ENCODE peak calls at places on chromosomes 11 and 22, in ten cellular contexts. One of them, this sample, is unnamed.

GRCh38 chr11:76654310-76654851 is 16.2 kb downstream of the LRRC32 start:
- DNase-seq in hepatocyte: peak; percentile 68
- DNase-seq in CD8-positive, alpha-beta T cell: no peak
- DNase-seq in sigmoid colon: peak; percentile 91
- DNase-seq in epithelial cell of prostate: no peak
- DNase-seq in AG04450: peak; percentile 95
- DNase-seq in tibial nerve: peak; percentile 38
- DNase-seq in CD8-positive, alpha-beta memory T cell: no peak
- DNase-seq in body of pancreas: peak; percentile 29
- DNase-seq in IMR-90: peak; percentile 97
- DNase-seq in this sample: no peak

GRCh38 chr22:28249402-28249801 is 330.3 kb upstream of the PITPNB start:
- DNase-seq in hepatocyte: no peak
- DNase-seq in CD8-positive, alpha-beta T cell: no peak
- DNase-seq in sigmoid colon: no peak
- DNase-seq in epithelial cell of prostate: no peak
- DNase-seq in AG04450: no peak
- DNase-seq in tibial nerve: no peak
- DNase-seq in CD8-positive, alpha-beta memory T cell: no peak
- DNase-seq in body of pancreas: no peak
- DNase-seq in IMR-90: no peak
- DNase-seq in this sample: no peak

GRCh38 chr11:70532066-70532440 is 133.7 kb downstream of the CTTN start:
- DNase-seq in hepatocyte: no peak
- DNase-seq in CD8-positive, alpha-beta T cell: no peak
- DNase-seq in sigmoid colon: no peak
- DNase-seq in epithelial cell of prostate: no peak
- DNase-seq in AG04450: no peak
- DNase-seq in tibial nerve: no peak
- DNase-seq in CD8-positive, alpha-beta memory T cell: no peak
- DNase-seq in body of pancreas: no peak
- DNase-seq in IMR-90: peak; percentile 7
- DNase-seq in this sample: no peak

GRCh38 chr22:20530368-20531153 is 23.2 kb downstream of the MED15 start:
- DNase-seq in hepatocyte: peak; percentile 65
- DNase-seq in CD8-positive, alpha-beta T cell: no peak
- DNase-seq in sigmoid colon: no peak
- DNase-seq in epithelial cell of prostate: peak; percentile 86
- DNase-seq in AG04450: no peak
- DNase-seq in tibial nerve: no peak
- DNase-seq in CD8-positive, alpha-beta memory T cell: no peak
- DNase-seq in body of pancreas: no peak
- DNase-seq in IMR-90: peak; percentile 83
- DNase-seq in this sample: no peak

GRCh38 chr22:32204211-32204855 is 540 bp downstream of the RFPL2 start:
- DNase-seq in hepatocyte: peak; percentile 56
- DNase-seq in CD8-positive, alpha-beta T cell: no peak
- DNase-seq in sigmoid colon: no peak
- DNase-seq in epithelial cell of prostate: no peak
- DNase-seq in AG04450: no peak
- DNase-seq in tibial nerve: no peak
- DNase-seq in CD8-positive, alpha-beta memory T cell: peak; percentile 67
- DNase-seq in body of pancreas: peak; percentile 41
- DNase-seq in IMR-90: no peak
- DNase-seq in this sample: no peak

GRCh38 chr22:41308544-41308947 is 7.2 kb downstream of the ZC3H7B start:
- DNase-seq in hepatocyte: peak; percentile 75
- DNase-seq in CD8-positive, alpha-beta T cell: no peak
- DNase-seq in sigmoid colon: no peak
- DNase-seq in epithelial cell of prostate: no peak
- DNase-seq in AG04450: no peak
- DNase-seq in tibial nerve: no peak
- DNase-seq in CD8-positive, alpha-beta memory T cell: no peak
- DNase-seq in body of pancreas: peak; percentile 39
- DNase-seq in IMR-90: no peak
- DNase-seq in this sample: no peak

GRCh38 chr11:119166368-119167076 is 2.0 kb upstream of the NLRX1 start:
- DNase-seq in hepatocyte: no peak
- DNase-seq in CD8-positive, alpha-beta T cell: no peak
- DNase-seq in sigmoid colon: no peak
- DNase-seq in epithelial cell of prostate: peak; percentile 60
- DNase-seq in AG04450: no peak
- DNase-seq in tibial nerve: no peak
- DNase-seq in CD8-positive, alpha-beta memory T cell: no peak
- DNase-seq in body of pancreas: no peak
- DNase-seq in IMR-90: peak; percentile 51
- DNase-seq in this sample: no peak

GRCh38 chr11:133118563-133119303 is 413.6 kb downstream of the OPCML start:
- DNase-seq in hepatocyte: no peak
- DNase-seq in CD8-positive, alpha-beta T cell: no peak
- DNase-seq in sigmoid colon: no peak
- DNase-seq in epithelial cell of prostate: no peak
- DNase-seq in AG04450: no peak
- DNase-seq in tibial nerve: no peak
- DNase-seq in CD8-positive, alpha-beta memory T cell: no peak
- DNase-seq in body of pancreas: no peak
- DNase-seq in IMR-90: no peak
- DNase-seq in this sample: no peak

GRCh38 chr11:72012897-72013721 is 14.4 kb downstream of the IL18BP start:
- DNase-seq in hepatocyte: no peak
- DNase-seq in CD8-positive, alpha-beta T cell: no peak
- DNase-seq in sigmoid colon: peak; percentile 89
- DNase-seq in epithelial cell of prostate: peak; percentile 55
- DNase-seq in AG04450: no peak
- DNase-seq in tibial nerve: peak; percentile 52
- DNase-seq in CD8-positive, alpha-beta memory T cell: no peak
- DNase-seq in body of pancreas: peak; percentile 64
- DNase-seq in IMR-90: peak; percentile 17
- DNase-seq in this sample: peak; percentile 75

GRCh38 chr11:14908214-14908880 is 16.3 kb upstream of the CYP2R1 start:
- DNase-seq in hepatocyte: peak; percentile 70
- DNase-seq in CD8-positive, alpha-beta T cell: no peak
- DNase-seq in sigmoid colon: no peak
- DNase-seq in epithelial cell of prostate: no peak
- DNase-seq in AG04450: no peak
- DNase-seq in tibial nerve: peak; percentile 19
- DNase-seq in CD8-positive, alpha-beta memory T cell: no peak
- DNase-seq in body of pancreas: peak; percentile 58
- DNase-seq in IMR-90: peak; percentile 34
- DNase-seq in this sample: no peak

GRCh38 chr11:126491092-126491491 is 135.6 kb downstream of the ST3GAL4 start:
- DNase-seq in hepatocyte: no peak
- DNase-seq in CD8-positive, alpha-beta T cell: no peak
- DNase-seq in sigmoid colon: peak; percentile 40
- DNase-seq in epithelial cell of prostate: no peak
- DNase-seq in AG04450: no peak
- DNase-seq in tibial nerve: no peak
- DNase-seq in CD8-positive, alpha-beta memory T cell: no peak
- DNase-seq in body of pancreas: no peak
- DNase-seq in IMR-90: no peak
- DNase-seq in this sample: no peak

DNA sequence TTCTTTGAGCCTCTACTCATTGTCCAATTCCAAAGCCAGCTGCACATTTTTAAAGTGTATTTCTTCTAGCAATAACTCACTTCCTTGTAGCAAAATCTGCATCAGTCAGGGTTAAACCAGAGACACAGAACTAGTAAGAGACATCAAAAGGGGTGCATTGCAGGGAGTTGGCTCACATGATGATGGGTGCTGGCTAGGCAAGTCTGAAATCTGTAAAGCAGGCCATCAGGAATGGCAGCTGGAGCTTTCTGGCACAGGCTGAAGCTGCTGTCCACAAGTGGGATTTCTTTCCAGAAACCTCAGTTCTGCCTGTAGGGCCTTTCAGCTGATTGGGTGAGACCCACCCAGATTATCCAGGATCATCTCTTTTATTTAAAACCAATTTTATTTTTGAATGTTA is 698.1 kb downstream of the NTM start:
- DNase-seq in hepatocyte: no peak
- DNase-seq in CD8-positive, alpha-beta T cell: no peak
- DNase-seq in sigmoid colon: no peak
- DNase-seq in epithelial cell of prostate: no peak
- DNase-seq in AG04450: no peak
- DNase-seq in tibial nerve: no peak
- DNase-seq in CD8-positive, alpha-beta memory T cell: no peak
- DNase-seq in body of pancreas: no peak
- DNase-seq in IMR-90: no peak
- DNase-seq in this sample: no peak
- H3K27ac ChIP-seq in hepatocyte: no peak overlapping the region
- H3K27ac ChIP-seq in CD8-positive, alpha-beta T cell: no peak overlapping the region
- H3K27ac ChIP-seq in sigmoid colon: no peak overlapping the region
- H3K27ac ChIP-seq in epithelial cell of prostate: peak overlapping the region; percentile 97
- H3K27ac ChIP-seq in AG04450: no peak overlapping the region
- H3K27ac ChIP-seq in tibial nerve: no peak overlapping the region
- H3K27ac ChIP-seq in CD8-positive, alpha-beta memory T cell: no peak overlapping the region
- H3K27ac ChIP-seq in body of pancreas: no peak overlapping the region
- H3K27ac ChIP-seq in IMR-90: peak overlapping the region; percentile 32
- H3K27ac ChIP-seq in this sample: no peak overlapping the region

GRCh38 chr11:107653077-107653476 is 58.8 kb downstream of the SLN start:
- DNase-seq in hepatocyte: no peak
- DNase-seq in CD8-positive, alpha-beta T cell: no peak
- DNase-seq in sigmoid colon: no peak
- DNase-seq in epithelial cell of prostate: no peak
- DNase-seq in AG04450: no peak
- DNase-seq in tibial nerve: no peak
- DNase-seq in CD8-positive, alpha-beta memory T cell: no peak
- DNase-seq in body of pancreas: no peak
- DNase-seq in IMR-90: no peak
- DNase-seq in this sample: no peak

GRCh38 chr11:107655607-107656006 is 56.2 kb downstream of the SLN start:
- DNase-seq in hepatocyte: no peak
- DNase-seq in CD8-positive, alpha-beta T cell: no peak
- DNase-seq in sigmoid colon: no peak
- DNase-seq in epithelial cell of prostate: no peak
- DNase-seq in AG04450: no peak
- DNase-seq in tibial nerve: no peak
- DNase-seq in CD8-positive, alpha-beta memory T cell: no peak
- DNase-seq in body of pancreas: no peak
- DNase-seq in IMR-90: no peak
- DNase-seq in this sample: peak; percentile 31

GRCh38 chr11:107648247-107648646 is 57.3 kb downstream of the ELMOD1 start:
- DNase-seq in hepatocyte: no peak
- DNase-seq in CD8-positive, alpha-beta T cell: no peak
- DNase-seq in sigmoid colon: no peak
- DNase-seq in epithelial cell of prostate: no peak
- DNase-seq in AG04450: no peak
- DNase-seq in tibial nerve: no peak
- DNase-seq in CD8-positive, alpha-beta memory T cell: no peak
- DNase-seq in body of pancreas: no peak
- DNase-seq in IMR-90: no peak
- DNase-seq in this sample: no peak

GRCh38 chr11:107646783-107647182 is 55.8 kb downstream of the ELMOD1 start:
- DNase-seq in hepatocyte: no peak
- DNase-seq in CD8-positive, alpha-beta T cell: no peak
- DNase-seq in sigmoid colon: no peak
- DNase-seq in epithelial cell of prostate: no peak
- DNase-seq in AG04450: no peak
- DNase-seq in tibial nerve: no peak
- DNase-seq in CD8-positive, alpha-beta memory T cell: no peak
- DNase-seq in body of pancreas: no peak
- DNase-seq in IMR-90: no peak
- DNase-seq in this sample: no peak

GRCh38 chr11:107651672-107652071 is 60.2 kb downstream of the SLN start:
- DNase-seq in hepatocyte: no peak
- DNase-seq in CD8-positive, alpha-beta T cell: no peak
- DNase-seq in sigmoid colon: no peak
- DNase-seq in epithelial cell of prostate: no peak
- DNase-seq in AG04450: no peak
- DNase-seq in tibial nerve: no peak
- DNase-seq in CD8-positive, alpha-beta memory T cell: no peak
- DNase-seq in body of pancreas: no peak
- DNase-seq in IMR-90: no peak
- DNase-seq in this sample: no peak
- H3K27ac ChIP-seq in hepatocyte: no peak overlapping the region
- H3K27ac ChIP-seq in CD8-positive, alpha-beta T cell: no peak overlapping the region
- H3K27ac ChIP-seq in sigmoid colon: no peak overlapping the region
- H3K27ac ChIP-seq in epithelial cell of prostate: no peak overlapping the region
- H3K27ac ChIP-seq in AG04450: no peak overlapping the region
- H3K27ac ChIP-seq in tibial nerve: no peak overlapping the region
- H3K27ac ChIP-seq in CD8-positive, alpha-beta memory T cell: no peak overlapping the region
- H3K27ac ChIP-seq in body of pancreas: no peak overlapping the region
- H3K27ac ChIP-seq in IMR-90: no peak overlapping the region
- H3K27ac ChIP-seq in this sample: no peak overlapping the region

GRCh38 chr11:11572386-11572785 is 49.4 kb downstream of the GALNT18 start:
- DNase-seq in hepatocyte: no peak
- DNase-seq in CD8-positive, alpha-beta T cell: no peak
- DNase-seq in sigmoid colon: peak; percentile 66
- DNase-seq in epithelial cell of prostate: no peak
- DNase-seq in AG04450: peak; percentile 27
- DNase-seq in tibial nerve: no peak
- DNase-seq in CD8-positive, alpha-beta memory T cell: no peak
- DNase-seq in body of pancreas: no peak
- DNase-seq in IMR-90: peak; percentile 59
- DNase-seq in this sample: no peak
- H3K27ac ChIP-seq in hepatocyte: no peak overlapping the region
- H3K27ac ChIP-seq in CD8-positive, alpha-beta T cell: no peak overlapping the region
- H3K27ac ChIP-seq in sigmoid colon: peak overlapping the region; percentile 88
- H3K27ac ChIP-seq in epithelial cell of prostate: no peak overlapping the region
- H3K27ac ChIP-seq in AG04450: no peak overlapping the region
- H3K27ac ChIP-seq in tibial nerve: no peak overlapping the region
- H3K27ac ChIP-seq in CD8-positive, alpha-beta memory T cell: no peak overlapping the region
- H3K27ac ChIP-seq in body of pancreas: no peak overlapping the region
- H3K27ac ChIP-seq in IMR-90: no peak overlapping the region
- H3K27ac ChIP-seq in this sample: no peak overlapping the region

GRCh38 chr22:49724893-49725489 is 102.7 kb downstream of the BRD1 start:
- DNase-seq in hepatocyte: peak; percentile 74
- DNase-seq in CD8-positive, alpha-beta T cell: peak; percentile 67
- DNase-seq in sigmoid colon: no peak
- DNase-seq in epithelial cell of prostate: no peak
- DNase-seq in AG04450: no peak
- DNase-seq in tibial nerve: peak; percentile 43
- DNase-seq in CD8-positive, alpha-beta memory T cell: peak; percentile 45
- DNase-seq in body of pancreas: peak; percentile 61
- DNase-seq in IMR-90: peak; percentile 20
- DNase-seq in this sample: no peak

GRCh38 chr22:49723478-49724029 is 104.1 kb downstream of the BRD1 start:
- DNase-seq in hepatocyte: no peak
- DNase-seq in CD8-positive, alpha-beta T cell: no peak
- DNase-seq in sigmoid colon: no peak
- DNase-seq in epithelial cell of prostate: no peak
- DNase-seq in AG04450: no peak
- DNase-seq in tibial nerve: no peak
- DNase-seq in CD8-positive, alpha-beta memory T cell: no peak
- DNase-seq in body of pancreas: no peak
- DNase-seq in IMR-90: no peak
- DNase-seq in this sample: no peak

GRCh38 chr22:49726022-49726681 is 101.5 kb downstream of the BRD1 start:
- DNase-seq in hepatocyte: no peak
- DNase-seq in CD8-positive, alpha-beta T cell: no peak
- DNase-seq in sigmoid colon: no peak
- DNase-seq in epithelial cell of prostate: no peak
- DNase-seq in AG04450: no peak
- DNase-seq in tibial nerve: no peak
- DNase-seq in CD8-positive, alpha-beta memory T cell: no peak
- DNase-seq in body of pancreas: no peak
- DNase-seq in IMR-90: no peak
- DNase-seq in this sample: no peak

GRCh38 chr22:49725516-49725915 is 102.2 kb downstream of the BRD1 start:
- DNase-seq in hepatocyte: no peak
- DNase-seq in CD8-positive, alpha-beta T cell: no peak
- DNase-seq in sigmoid colon: no peak
- DNase-seq in epithelial cell of prostate: no peak
- DNase-seq in AG04450: no peak
- DNase-seq in tibial nerve: no peak
- DNase-seq in CD8-positive, alpha-beta memory T cell: no peak
- DNase-seq in body of pancreas: no peak
- DNase-seq in IMR-90: no peak
- DNase-seq in this sample: no peak

GRCh38 chr22:49724030-49724892 is 103.4 kb downstream of the BRD1 start:
- DNase-seq in hepatocyte: no peak
- DNase-seq in CD8-positive, alpha-beta T cell: peak; percentile 31
- DNase-seq in sigmoid colon: no peak
- DNase-seq in epithelial cell of prostate: no peak
- DNase-seq in AG04450: no peak
- DNase-seq in tibial nerve: no peak
- DNase-seq in CD8-positive, alpha-beta memory T cell: peak; percentile 13
- DNase-seq in body of pancreas: no peak
- DNase-seq in IMR-90: no peak
- DNase-seq in this sample: no peak
- H3K27ac ChIP-seq in hepatocyte: no peak overlapping the region
- H3K27ac ChIP-seq in CD8-positive, alpha-beta T cell: peak overlapping the region; percentile 40
- H3K27ac ChIP-seq in sigmoid colon: no peak overlapping the region
- H3K27ac ChIP-seq in epithelial cell of prostate: no peak overlapping the region
- H3K27ac ChIP-seq in AG04450: no peak overlapping the region
- H3K27ac ChIP-seq in tibial nerve: no peak overlapping the region
- H3K27ac ChIP-seq in CD8-positive, alpha-beta memory T cell: no peak overlapping the region
- H3K27ac ChIP-seq in body of pancreas: no peak overlapping the region
- H3K27ac ChIP-seq in IMR-90: no peak overlapping the region
- H3K27ac ChIP-seq in this sample: peak overlapping the region; percentile 29

This sample was measured in lung.